ENCODE peak calls at places on chromosome 3, in six cellular contexts. One of them, this sample, is unnamed.

GRCh38 chr3:73056365-73057150 is 4.9 kb upstream of the EBLN2 start:
- DNase-seq in PC-9: no peak
- DNase-seq in cardiac muscle cell: no peak
- DNase-seq in BJ: no peak
- DNase-seq in pancreas: no peak
- DNase-seq in B cell: peak
- DNase-seq in this sample: no peak

GRCh38 chr3:62718011-62718410 is 157.2 kb downstream of the CADPS start:
- DNase-seq in PC-9: no peak
- DNase-seq in cardiac muscle cell: no peak
- DNase-seq in BJ: no peak
- DNase-seq in pancreas: no peak
- DNase-seq in B cell: no peak
- DNase-seq in this sample: no peak

GRCh38 chr3:20097015-20097414 is 56.8 kb downstream of the KAT2B start:
- DNase-seq in PC-9: no peak
- DNase-seq in cardiac muscle cell: no peak
- DNase-seq in BJ: no peak
- DNase-seq in pancreas: peak
- DNase-seq in B cell: no peak
- DNase-seq in this sample: no peak

GRCh38 chr3:17605032-17605431 is 137.4 kb downstream of the TBC1D5 start:
- DNase-seq in PC-9: peak
- DNase-seq in cardiac muscle cell: no peak
- DNase-seq in BJ: peak
- DNase-seq in pancreas: no peak
- DNase-seq in B cell: no peak
- DNase-seq in this sample: no peak

GRCh38 chr3:47365213-47366153 is 15.3 kb upstream of the PTPN23 start:
- DNase-seq in PC-9: no peak
- DNase-seq in cardiac muscle cell: no peak
- DNase-seq in BJ: peak
- DNase-seq in pancreas: no peak
- DNase-seq in B cell: no peak
- DNase-seq in this sample: no peak

GRCh38 chr3:107943860-107944543 is 146.8 kb downstream of the CD47 start:
- DNase-seq in PC-9: peak
- DNase-seq in cardiac muscle cell: no peak
- DNase-seq in BJ: no peak
- DNase-seq in pancreas: no peak
- DNase-seq in B cell: no peak
- DNase-seq in this sample: no peak

GRCh38 chr3:5195605-5196004 is 8.1 kb downstream of the EDEM1 start:
- DNase-seq in PC-9: peak
- DNase-seq in cardiac muscle cell: no peak
- DNase-seq in BJ: no peak
- DNase-seq in pancreas: no peak
- DNase-seq in B cell: no peak
- DNase-seq in this sample: no peak

GRCh38 chr3:9253327-9253726 is 3.9 kb upstream of the SRGAP3 start:
- DNase-seq in PC-9: peak
- DNase-seq in cardiac muscle cell: no peak
- DNase-seq in BJ: no peak
- DNase-seq in pancreas: no peak
- DNase-seq in B cell: no peak
- DNase-seq in this sample: no peak

GRCh38 chr3:77906102-77906709 is 866.3 kb downstream of the ROBO2 start:
- DNase-seq in PC-9: peak
- DNase-seq in cardiac muscle cell: no peak
- DNase-seq in BJ: no peak
- DNase-seq in pancreas: no peak
- DNase-seq in B cell: no peak
- DNase-seq in this sample: no peak

GRCh38 chr3:126159476-126159875 is 20.9 kb downstream of the ALDH1L1 start:
- DNase-seq in PC-9: no peak
- DNase-seq in cardiac muscle cell: no peak
- DNase-seq in BJ: no peak
- DNase-seq in pancreas: no peak
- DNase-seq in B cell: no peak
- DNase-seq in this sample: peak

GRCh38 chr3:175146258-175146657 is 287.1 kb downstream of the NAALADL2 start:
- DNase-seq in PC-9: no peak
- DNase-seq in cardiac muscle cell: no peak
- DNase-seq in BJ: no peak
- DNase-seq in pancreas: no peak
- DNase-seq in B cell: no peak
- DNase-seq in this sample: no peak

GRCh38 chr3:58383904-58384303 is 49.7 kb downstream of the PDHB start:
- DNase-seq in PC-9: peak
- DNase-seq in cardiac muscle cell: no peak
- DNase-seq in BJ: peak
- DNase-seq in pancreas: peak
- DNase-seq in B cell: no peak
- DNase-seq in this sample: no peak

GRCh38 chr3:47000198-47000815 is 20.8 kb downstream of the NBEAL2 start:
- DNase-seq in PC-9: no peak
- DNase-seq in cardiac muscle cell: no peak
- DNase-seq in BJ: no peak
- DNase-seq in pancreas: peak
- DNase-seq in B cell: peak
- DNase-seq in this sample: no peak

GRCh38 chr3:178802259-178802658 is 266.0 kb downstream of the KCNMB2 start:
- DNase-seq in PC-9: no peak
- DNase-seq in cardiac muscle cell: no peak
- DNase-seq in BJ: no peak
- DNase-seq in pancreas: no peak
- DNase-seq in B cell: no peak
- DNase-seq in this sample: no peak

GRCh38 chr3:49602877-49603411 is 48.7 kb downstream of the BSN start:
- DNase-seq in PC-9: peak
- DNase-seq in cardiac muscle cell: no peak
- DNase-seq in BJ: no peak
- DNase-seq in pancreas: no peak
- DNase-seq in B cell: no peak
- DNase-seq in this sample: peak

GRCh38 chr3:39148116-39149058 is 5.0 kb downstream of the CSRNP1 start:
- DNase-seq in PC-9: no peak
- DNase-seq in cardiac muscle cell: no peak
- DNase-seq in BJ: no peak
- DNase-seq in pancreas: no peak
- DNase-seq in B cell: peak
- DNase-seq in this sample: no peak

GRCh38 chr3:16102905-16103364 is 71.5 kb upstream of the GALNT15 start:
- DNase-seq in PC-9: no peak
- DNase-seq in cardiac muscle cell: no peak
- DNase-seq in BJ: peak
- DNase-seq in pancreas: no peak
- DNase-seq in B cell: no peak
- DNase-seq in this sample: no peak

GRCh38 chr3:106688463-106688862 is 688.8 kb upstream of the CCDC54 start:
- DNase-seq in PC-9: peak
- DNase-seq in cardiac muscle cell: no peak
- DNase-seq in BJ: peak
- DNase-seq in pancreas: no peak
- DNase-seq in B cell: no peak
- DNase-seq in this sample: no peak

GRCh38 chr3:46208167-46208704 is at the start of gene CCR1:
- DNase-seq in PC-9: peak
- DNase-seq in cardiac muscle cell: peak
- DNase-seq in BJ: no peak
- DNase-seq in pancreas: no peak
- DNase-seq in B cell: peak
- DNase-seq in this sample: no peak

GRCh38 chr3:142960322-142960850 is 3.1 kb downstream of the PAQR9 start:
- DNase-seq in PC-9: no peak
- DNase-seq in cardiac muscle cell: no peak
- DNase-seq in BJ: no peak
- DNase-seq in pancreas: no peak
- DNase-seq in B cell: no peak
- DNase-seq in this sample: no peak

GRCh38 chr3:45670995-45671394 is 18.2 kb upstream of the SACM1L start:
- DNase-seq in PC-9: no peak
- DNase-seq in cardiac muscle cell: no peak
- DNase-seq in BJ: peak
- DNase-seq in pancreas: no peak
- DNase-seq in B cell: no peak
- DNase-seq in this sample: no peak

GRCh38 chr3:104526901-104527401 is 839.8 kb upstream of the ALCAM start:
- DNase-seq in PC-9: no peak
- DNase-seq in cardiac muscle cell: no peak
- DNase-seq in BJ: no peak
- DNase-seq in pancreas: no peak
- DNase-seq in B cell: no peak
- DNase-seq in this sample: no peak

GRCh38 chr3:152474585-152474984 is 205.9 kb downstream of the MBNL1 start:
- DNase-seq in PC-9: peak
- DNase-seq in cardiac muscle cell: peak
- DNase-seq in BJ: peak
- DNase-seq in pancreas: no peak
- DNase-seq in B cell: peak
- DNase-seq in this sample: no peak

GRCh38 chr3:32780071-32780734 is 37.6 kb upstream of the TRIM71 start:
- DNase-seq in PC-9: no peak
- DNase-seq in cardiac muscle cell: no peak
- DNase-seq in BJ: no peak
- DNase-seq in pancreas: no peak
- DNase-seq in B cell: no peak
- DNase-seq in this sample: no peak

GRCh38 chr3:151003024-151003771 is 30.7 kb upstream of the CLRN1 start:
- DNase-seq in PC-9: no peak
- DNase-seq in cardiac muscle cell: no peak
- DNase-seq in BJ: no peak
- DNase-seq in pancreas: no peak
- DNase-seq in B cell: no peak
- DNase-seq in this sample: no peak

GRCh38 chr3:46946856-46947544 is 29.5 kb downstream of the CCDC12 start:
- DNase-seq in PC-9: peak
- DNase-seq in cardiac muscle cell: no peak
- DNase-seq in BJ: no peak
- DNase-seq in pancreas: peak
- DNase-seq in B cell: no peak
- DNase-seq in this sample: no peak

GRCh38 chr3:138646008-138646407 is 37.4 kb downstream of the FAIM start:
- DNase-seq in PC-9: no peak
- DNase-seq in cardiac muscle cell: no peak
- DNase-seq in BJ: no peak
- DNase-seq in pancreas: no peak
- DNase-seq in B cell: no peak
- DNase-seq in this sample: no peak

GRCh38 chr3:123773681-123774431 is 110.3 kb downstream of the MYLK start:
- DNase-seq in PC-9: no peak
- DNase-seq in cardiac muscle cell: no peak
- DNase-seq in BJ: peak
- DNase-seq in pancreas: no peak
- DNase-seq in B cell: no peak
- DNase-seq in this sample: no peak

DNA sequence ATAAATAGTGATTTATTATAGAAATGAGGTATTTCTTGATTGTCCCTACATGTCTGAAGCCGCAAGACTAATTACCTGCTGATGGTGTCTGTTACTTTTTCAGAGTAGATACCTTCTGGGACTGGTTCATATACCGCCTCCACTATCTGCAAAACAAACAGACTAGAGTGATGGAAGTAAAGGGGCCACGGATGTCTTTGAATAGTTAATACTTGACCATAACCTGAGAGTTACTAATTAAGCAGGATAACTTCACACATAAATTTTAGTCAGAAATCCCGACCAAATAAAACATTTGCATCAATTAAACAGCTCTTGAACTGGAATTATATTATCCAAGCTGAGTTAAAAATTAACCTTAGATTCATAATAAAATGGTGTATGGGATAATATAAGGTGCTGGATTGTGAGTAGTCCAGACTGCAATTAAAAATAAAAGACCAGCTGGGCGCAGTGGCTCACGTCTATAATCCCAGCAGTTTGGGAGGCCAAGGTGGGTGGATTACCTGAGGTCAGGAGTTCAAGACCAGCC is 167.7 kb downstream of the NEK10 start:
- DNase-seq in PC-9: no peak
- DNase-seq in cardiac muscle cell: no peak
- DNase-seq in BJ: no peak
- DNase-seq in pancreas: no peak
- DNase-seq in B cell: no peak
- DNase-seq in this sample: no peak
- TF ChIP-seq CTCF in PC-9: no peak
- TF ChIP-seq CTCF in cardiac muscle cell: no peak
- TF ChIP-seq CTCF in BJ: no peak
- TF ChIP-seq CTCF in pancreas: no peak
- TF ChIP-seq CTCF in B cell: no peak
- TF ChIP-seq CTCF in this sample: no peak

GRCh38 chr3:134640872-134641470 is 9.9 kb downstream of the KY start:
- DNase-seq in PC-9: no peak
- DNase-seq in cardiac muscle cell: peak
- DNase-seq in BJ: no peak
- DNase-seq in pancreas: no peak
- DNase-seq in B cell: no peak
- DNase-seq in this sample: no peak
- TF ChIP-seq CTCF in PC-9: peak
- TF ChIP-seq CTCF in cardiac muscle cell: peak
- TF ChIP-seq CTCF in BJ: peak
- TF ChIP-seq CTCF in pancreas: no peak
- TF ChIP-seq CTCF in B cell: no peak
- TF ChIP-seq CTCF in this sample: peak

DNA sequence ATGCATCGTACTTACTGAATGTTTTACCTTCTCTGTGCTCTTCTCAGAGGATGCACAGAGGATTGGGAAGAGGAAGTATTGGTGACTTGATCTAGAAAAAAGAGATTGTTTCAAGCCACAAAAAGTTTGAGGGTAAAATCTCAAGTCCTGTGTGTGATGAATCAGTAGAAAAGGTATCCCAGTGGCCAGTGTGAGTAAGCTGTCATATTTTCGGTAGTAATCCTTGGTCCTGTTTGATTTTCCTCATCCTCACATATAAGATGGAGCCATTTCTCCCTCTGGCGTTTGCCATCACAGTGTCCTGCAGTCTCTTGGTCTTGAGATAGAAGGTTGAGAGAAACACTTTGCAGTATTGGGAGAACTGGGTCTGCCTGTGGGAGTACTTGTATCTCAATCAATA is 166.8 kb downstream of the LPP start:
- DNase-seq in PC-9: no peak
- DNase-seq in cardiac muscle cell: no peak
- DNase-seq in BJ: no peak
- DNase-seq in pancreas: no peak
- DNase-seq in B cell: no peak
- DNase-seq in this sample: no peak
- TF ChIP-seq CTCF in PC-9: no peak
- TF ChIP-seq CTCF in cardiac muscle cell: no peak
- TF ChIP-seq CTCF in BJ: peak
- TF ChIP-seq CTCF in pancreas: no peak
- TF ChIP-seq CTCF in B cell: no peak
- TF ChIP-seq CTCF in this sample: no peak

DNA sequence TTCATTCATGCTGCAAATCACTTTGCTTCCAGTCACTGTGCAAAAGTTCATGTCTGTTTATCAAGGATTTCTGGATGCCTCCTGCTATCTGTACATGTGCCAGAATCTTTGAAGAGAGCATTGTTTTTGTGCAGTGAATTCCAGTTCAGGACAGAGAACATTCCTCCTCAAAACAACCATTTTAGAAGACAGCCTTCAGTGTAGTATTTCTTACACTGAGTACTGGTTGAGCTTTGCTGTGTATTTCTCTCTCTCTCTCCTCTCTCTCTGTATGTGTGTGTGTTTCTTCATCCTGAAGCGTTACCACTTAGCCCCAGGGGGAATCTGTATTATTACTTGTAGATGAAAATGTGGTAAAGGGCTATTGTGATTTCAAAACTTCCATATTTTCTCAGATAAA is 123.8 kb upstream of the CHL1 start:
- DNase-seq in PC-9: no peak
- DNase-seq in cardiac muscle cell: no peak
- DNase-seq in BJ: no peak
- DNase-seq in pancreas: no peak
- DNase-seq in B cell: no peak
- DNase-seq in this sample: no peak
- TF ChIP-seq CTCF in PC-9: no peak
- TF ChIP-seq CTCF in cardiac muscle cell: no peak
- TF ChIP-seq CTCF in BJ: no peak
- TF ChIP-seq CTCF in pancreas: no peak
- TF ChIP-seq CTCF in B cell: no peak
- TF ChIP-seq CTCF in this sample: no peak

This sample was measured in type B pancreatic cell.